ENCODE peak calls at places on chromosomes 7 and 10, in ten cellular contexts. X is mesendoderm; T is effector memory CD8-positive, alpha-beta T cell; O is NCI-H345; K is fibroblast of mammary gland; Y is amygdala; M is memory B cell; G is PC-3; H is IMR-90; I is foreskin fibroblast. E is an unnamed sample.
A peak's percentile ranks its signal among the peaks of the same experiment; 100 is the strongest.

GRCh38 chr7:91383875-91384274 is 119.6 kb downstream of the FZD1 start:
- DNase-seq in H (no peak), G (no peak), O (no peak), Y (no peak), X (no peak), M (no peak), I (no peak), T (no peak), K (no peak), E (no peak)

GRCh38 chr10:33066558-33067236 is 108.7 kb upstream of the ITGB1 start:
- DNase-seq in G (peak; percentile 25), H (peak; percentile 60), X (peak; percentile 74), K (peak; percentile 42), Y (no peak), O (no peak), M (no peak), I (peak; percentile 52), T (no peak), E (no peak)

GRCh38 chr7:117019786-117020604 is 66.7 kb downstream of the ST7 start:
- DNase-seq in X (peak; percentile 74), K (peak; percentile 91), H (peak; percentile 97), Y (peak; percentile 79), O (peak; percentile 93), G (peak; percentile 59), T (no peak), I (peak; percentile 76), M (no peak), E (peak; percentile 94)

GRCh38 chr7:105800442-105800841 is 76.0 kb downstream of the ATXN7L1 start:
- DNase-seq in T (no peak), O (no peak), G (no peak), I (no peak), M (no peak), Y (no peak), K (peak; percentile 36), H (peak; percentile 44), X (no peak), E (no peak)

GRCh38 chr10:98201760-98202159 is 66.2 kb downstream of the LOXL4 start:
- DNase-seq in K (no peak), O (no peak), G (no peak), M (no peak), Y (no peak), T (no peak), I (no peak), H (no peak), X (no peak), E (no peak)

GRCh38 chr7:108890862-108891261 is 321.2 kb downstream of the DNAJB9 start:
- DNase-seq in G (no peak), I (no peak), O (no peak), H (no peak), M (no peak), X (no peak), T (no peak), Y (no peak), K (no peak), E (no peak)

GRCh38 chr7:75546272-75547015 is 54.3 kb downstream of the SPDYE5 start:
- DNase-seq in M (no peak), X (peak; percentile 90), I (no peak), K (no peak), G (no peak), O (no peak), T (no peak), Y (no peak), H (no peak), E (no peak)

GRCh38 chr10:133396035-133396624 is 2.2 kb downstream of the MTG1 start:
- DNase-seq in Y (no peak), M (no peak), T (no peak), K (no peak), X (no peak), G (no peak), H (no peak), O (no peak), I (no peak), E (no peak)

GRCh38 chr7:2688409-2689342 is 674 bp downstream of the AMZ1 start:
- DNase-seq in H (no peak), I (peak; percentile 21), Y (no peak), T (no peak), K (no peak), M (no peak), O (no peak), X (no peak), G (no peak), E (peak; percentile 36)

GRCh38 chr10:51910189-51910588 is 210.8 kb upstream of the CSTF2T start:
- DNase-seq in K (no peak), I (no peak), M (no peak), T (no peak), G (no peak), O (no peak), Y (no peak), H (peak; percentile 12), X (peak; percentile 54), E (no peak)

GRCh38 chr7:46809886-46810285 is 772.0 kb downstream of the TNS3 start:
- DNase-seq in O (no peak), X (no peak), Y (no peak), I (no peak), T (no peak), K (no peak), H (no peak), M (no peak), G (no peak), E (no peak)

GRCh38 chr10:93436577-93436976 is 45.6 kb downstream of the MYOF start:
- DNase-seq in O (no peak), G (peak; percentile 76), I (peak; percentile 86), T (no peak), X (peak; percentile 87), K (peak; percentile 98), H (peak; percentile 97), M (no peak), Y (no peak), E (peak; percentile 91)

GRCh38 chr7:72753781-72754180 is 74.2 kb downstream of the TYW1B start:
- DNase-seq in X (no peak), O (no peak), T (no peak), I (no peak), H (no peak), M (no peak), Y (no peak), G (no peak), K (no peak), E (no peak)

GRCh38 chr10:4557469-4557868 is 268.5 kb upstream of the AKR1E2 start:
- DNase-seq in Y (no peak), M (no peak), G (no peak), I (no peak), H (no peak), X (no peak), K (no peak), O (no peak), T (no peak), E (no peak)

GRCh38 chr10:58950618-58951017 is 225.8 kb upstream of the PHYHIPL start:
- DNase-seq in Y (no peak), T (no peak), X (no peak), K (peak; percentile 69), G (peak; percentile 78), M (no peak), H (peak; percentile 18), O (no peak), I (no peak), E (peak; percentile 19)

GRCh38 chr10:112721080-112721698 is 228.9 kb upstream of the TCF7L2 start:
- DNase-seq in Y (no peak), G (peak; percentile 69), O (no peak), I (peak; percentile 33), X (peak; percentile 60), T (peak; percentile 1), M (no peak), K (peak; percentile 59), H (peak; percentile 53), E (no peak)

GRCh38 chr10:96124230-96125141 is 5.6 kb upstream of the ZNF518A start:
- DNase-seq in O (no peak), T (no peak), M (no peak), I (peak; percentile 7), K (peak; percentile 42), G (no peak), H (peak; percentile 36), Y (no peak), X (peak; percentile 88), E (peak; percentile 29)

GRCh38 chr7:77697535-77697831 is 1.2 kb downstream of the RSBN1L start:
- DNase-seq in M (no peak), G (no peak), H (no peak), I (no peak), K (no peak), X (no peak), O (no peak), Y (no peak), T (no peak), E (peak; percentile 77)

GRCh38 chr7:2634265-2635145 is 2.7 kb downstream of the TTYH3 start:
- DNase-seq in H (no peak), X (no peak), M (no peak), T (no peak), K (no peak), Y (no peak), I (no peak), O (no peak), G (no peak), E (no peak)

GRCh38 chr10:44956176-44956575 is 3.4 kb upstream of the RASSF4 start:
- DNase-seq in X (no peak), H (no peak), I (no peak), T (no peak), O (no peak), G (no peak), Y (no peak), M (no peak), K (no peak), E (no peak)

GRCh38 chr7:40572810-40573470 is 438.1 kb downstream of the SUGCT start:
- DNase-seq in I (peak; percentile 27), G (peak; percentile 8), O (no peak), M (no peak), Y (no peak), K (peak; percentile 87), X (no peak), T (no peak), H (peak; percentile 93), E (peak; percentile 38)

GRCh38 chr10:43231523-43232078 is 35.3 kb downstream of the RASGEF1A start:
- DNase-seq in K (no peak), M (no peak), T (peak; percentile 49), X (no peak), H (no peak), G (no peak), O (no peak), I (no peak), Y (no peak), E (no peak)

GRCh38 chr10:127418536-127419168 is 130.5 kb upstream of the NPS start:
- DNase-seq in Y (no peak), I (no peak), G (no peak), O (no peak), H (no peak), K (no peak), T (no peak), M (no peak), X (no peak), E (no peak)

GRCh38 chr10:43138757-43139241 is 554 bp downstream of the CSGALNACT2 start:
- DNase-seq in Y (no peak), O (peak; percentile 31), H (peak; percentile 55), I (peak; percentile 24), K (peak; percentile 37), T (peak; percentile 64), G (peak; percentile 39), X (peak; percentile 32), M (no peak), E (peak; percentile 75)

GRCh38 chr7:48424731-48425130 is 253.5 kb downstream of the ABCA13 start:
- DNase-seq in H (peak; percentile 6), O (peak; percentile 24), Y (no peak), K (peak; percentile 5), G (peak; percentile 75), X (peak; percentile 49), T (no peak), I (no peak), M (no peak), E (no peak)

GRCh38 chr7:154484406-154484805 is 432.2 kb downstream of the DPP6 start:
- DNase-seq in X (peak; percentile 10), I (no peak), O (peak; percentile 40), Y (peak; percentile 81), H (no peak), K (no peak), M (no peak), T (no peak), G (no peak), E (no peak)

GRCh38 chr10:27611861-27612450 is 107.9 kb downstream of the RAB18 start:
- DNase-seq in T (no peak), M (no peak), G (no peak), K (no peak), O (no peak), X (no peak), Y (no peak), I (no peak), H (no peak), E (peak; percentile 20)

GRCh38 chr10:49324711-49325110 is 25.7 kb downstream of the C10orf71 start:
- DNase-seq in G (peak; percentile 57), H (no peak), K (no peak), M (no peak), X (peak; percentile 62), Y (no peak), O (no peak), I (no peak), T (no peak), E (no peak)

E was measured in adipocyte.